ENCODE peak calls at places on chromosomes 16 and 17, in nine cellular contexts. H is upper lobe of right lung; U is naive thymus-derived CD8-positive, alpha-beta T cell; T is activated CD4-positive, alpha-beta T cell treated with anti-CD3 and anti-CD28 coated beads for 36 hours; J is AG04450; O is GM10248; N is pulmonary artery endothelial cell; L is stimulated activated CD4-positive, alpha-beta T cell treated with anti-CD3 and anti-CD28 coated beads, Interleukin-4, amount 100 ng/mL, for 4 hours; W is right cardiac atrium. V is an unnamed sample.

GRCh38 chr17:72560303-72561247 is 439.8 kb downstream of the SOX9 start:
- DNase-seq in W (no peak), H (peak), U (peak), J (no peak), N (no peak), L (no peak), T (peak), O (peak), V (peak)

GRCh38 chr17:81097943-81098308 is 63.0 kb downstream of the BAIAP2 start:
- DNase-seq in W (no peak), H (peak), J (no peak), L (no peak), T (peak), N (no peak), U (no peak), O (no peak), V (peak)

GRCh38 chr16:70715860-70716357 is 30.1 kb upstream of the MTSS2 start:
- DNase-seq in W (peak), O (no peak), N (no peak), U (no peak), J (no peak), L (no peak), H (no peak), T (no peak), V (no peak)

GRCh38 chr16:67378642-67379041 is 14.7 kb downstream of the TPPP3 start:
- DNase-seq in L (no peak), U (no peak), J (peak), T (no peak), W (no peak), H (no peak), O (no peak), N (no peak), V (no peak)

GRCh38 chr17:31580331-31581021 is 189.0 kb downstream of the RAB11FIP4 start:
- DNase-seq in J (no peak), L (no peak), H (peak), U (no peak), T (no peak), N (no peak), O (peak), W (peak), V (no peak)

GRCh38 chr17:7207120-7208001 is 12.3 kb downstream of the DLG4 start:
- DNase-seq in T (no peak), J (no peak), O (no peak), L (no peak), N (no peak), W (no peak), H (no peak), U (no peak), V (no peak)

GRCh38 chr16:74700206-74701040 is at the start of gene MLKL:
- DNase-seq in U (peak), O (peak), L (peak), W (peak), J (no peak), T (peak), N (peak), H (peak), V (peak)

GRCh38 chr17:56047321-56047720 is 106.0 kb upstream of the ANKFN1 start:
- DNase-seq in H (no peak), L (no peak), U (no peak), O (no peak), N (no peak), J (no peak), W (no peak), T (no peak), V (no peak)

GRCh38 chr16:8958344-8958808 is 5.3 kb downstream of the USP7 start:
- DNase-seq in O (no peak), L (no peak), T (peak), J (no peak), H (no peak), N (no peak), W (peak), U (no peak), V (peak)

GRCh38 chr17:55117063-55117611 is 147.6 kb upstream of the HLF start:
- DNase-seq in J (no peak), N (peak), O (no peak), W (no peak), L (no peak), U (no peak), T (no peak), H (no peak), V (no peak)

GRCh38 chr17:58092797-58093385 is 9.7 kb downstream of the DYNLL2 start:
- DNase-seq in W (no peak), U (no peak), T (no peak), L (no peak), O (no peak), N (no peak), J (no peak), H (no peak), V (no peak)

GRCh38 chr16:69201291-69201690 is 14.3 kb downstream of the SNTB2 start:
- DNase-seq in H (no peak), N (no peak), J (no peak), T (no peak), U (no peak), O (no peak), W (no peak), L (no peak), V (no peak)

GRCh38 chr16:83054302-83054701 is 427.5 kb downstream of the CDH13 start:
- DNase-seq in H (no peak), J (no peak), T (no peak), N (no peak), O (no peak), L (no peak), W (no peak), U (no peak), V (no peak)

V was measured in activated CD8-positive, alpha-beta T cell treated with anti-CD3 and anti-CD28 coated beads for 36 hours.